ENCODE peak calls at places on chromosomes 2 and 18, in four cellular contexts. One of them, this sample, is unnamed.

GRCh38 chr2:77977486-77978063 is 455.4 kb upstream of the LRRTM4 start:
- DNase-seq in pancreas: no peak
- DNase-seq in endodermal cell: no peak
- DNase-seq in hepatocyte: peak
- DNase-seq in this sample: no peak

GRCh38 chr18:3345885-3346284 is 84.0 kb downstream of the MYL12B start:
- DNase-seq in pancreas: no peak
- DNase-seq in endodermal cell: no peak
- DNase-seq in hepatocyte: no peak
- DNase-seq in this sample: no peak

GRCh38 chr2:177429688-177430325 is 37.2 kb downstream of the AGPS start:
- DNase-seq in pancreas: no peak
- DNase-seq in endodermal cell: no peak
- DNase-seq in hepatocyte: no peak
- DNase-seq in this sample: no peak

GRCh38 chr18:3384664-3385189 is 65.2 kb upstream of the TGIF1 start:
- DNase-seq in pancreas: no peak
- DNase-seq in endodermal cell: no peak
- DNase-seq in hepatocyte: no peak
- DNase-seq in this sample: no peak

GRCh38 chr2:72141032-72141645 is 6.5 kb downstream of the CYP26B1 start:
- DNase-seq in pancreas: no peak
- DNase-seq in endodermal cell: peak
- DNase-seq in hepatocyte: no peak
- DNase-seq in this sample: peak

GRCh38 chr2:200968162-200968561 is 4.7 kb upstream of the ORC2 start:
- DNase-seq in pancreas: no peak
- DNase-seq in endodermal cell: no peak
- DNase-seq in hepatocyte: no peak
- DNase-seq in this sample: no peak

GRCh38 chr2:1492696-1493095 is 79.4 kb downstream of the TPO start:
- DNase-seq in pancreas: no peak
- DNase-seq in endodermal cell: no peak
- DNase-seq in hepatocyte: no peak
- DNase-seq in this sample: peak

GRCh38 chr2:222142027-222142426 is 156.8 kb downstream of the PAX3 start:
- DNase-seq in pancreas: no peak
- DNase-seq in endodermal cell: no peak
- DNase-seq in hepatocyte: no peak
- DNase-seq in this sample: no peak

GRCh38 chr2:116988303-116988702 is 826.2 kb upstream of the DDX18 start:
- DNase-seq in pancreas: no peak
- DNase-seq in endodermal cell: no peak
- DNase-seq in hepatocyte: no peak
- DNase-seq in this sample: no peak

GRCh38 chr2:48983556-48983955 is 170.8 kb downstream of the FSHR start:
- DNase-seq in pancreas: no peak
- DNase-seq in endodermal cell: no peak
- DNase-seq in hepatocyte: no peak
- DNase-seq in this sample: no peak

GRCh38 chr2:70396589-70396988 is 94.7 kb upstream of the FAM136A start:
- DNase-seq in pancreas: no peak
- DNase-seq in endodermal cell: no peak
- DNase-seq in hepatocyte: no peak
- DNase-seq in this sample: no peak

GRCh38 chr2:47339745-47340541 is 63.0 kb upstream of the MSH2 start:
- DNase-seq in pancreas: no peak
- DNase-seq in endodermal cell: no peak
- DNase-seq in hepatocyte: peak
- DNase-seq in this sample: no peak

GRCh38 chr2:68730828-68731227 is 3.8 kb upstream of the ARHGAP25 start:
- DNase-seq in pancreas: no peak
- DNase-seq in endodermal cell: peak
- DNase-seq in hepatocyte: peak
- DNase-seq in this sample: no peak

GRCh38 chr18:731185-731584 is 18.8 kb upstream of the ENOSF1 start:
- DNase-seq in pancreas: no peak
- DNase-seq in endodermal cell: no peak
- DNase-seq in hepatocyte: no peak
- DNase-seq in this sample: no peak

DNA sequence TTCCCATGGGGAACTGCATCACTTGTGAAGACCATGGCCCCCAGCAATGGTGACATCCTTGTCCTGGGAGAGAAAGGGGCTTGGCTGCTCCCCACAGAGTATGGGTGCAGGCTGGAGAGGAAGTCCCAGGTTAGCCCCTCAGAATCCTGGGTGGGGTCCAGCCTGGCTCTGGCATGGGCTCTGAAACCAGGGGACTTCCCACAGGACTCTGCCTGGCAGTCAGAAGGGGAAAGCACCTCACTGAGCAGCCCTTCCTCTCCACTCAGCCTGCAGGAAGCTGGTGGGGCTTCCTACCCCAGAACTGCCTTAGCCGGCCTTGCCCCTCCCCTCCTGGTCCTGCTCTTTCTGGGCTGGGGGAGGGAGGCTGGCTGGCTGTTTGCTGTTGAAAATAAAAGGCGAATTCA is 3.7 kb downstream of the NEURL3 start:
- DNase-seq in pancreas: no peak
- DNase-seq in endodermal cell: no peak
- DNase-seq in hepatocyte: peak
- DNase-seq in this sample: no peak
- H3K27ac ChIP-seq in pancreas: peak
- H3K27ac ChIP-seq in endodermal cell: no peak
- H3K27ac ChIP-seq in hepatocyte: no peak
- H3K27ac ChIP-seq in this sample: no peak

GRCh38 chr18:9106094-9106493 is 3.6 kb downstream of the NDUFV2 start:
- DNase-seq in pancreas: no peak
- DNase-seq in endodermal cell: no peak
- DNase-seq in hepatocyte: no peak
- DNase-seq in this sample: no peak
- H3K4me3 ChIP-seq in pancreas: no peak
- H3K4me3 ChIP-seq in endodermal cell: peak
- H3K4me3 ChIP-seq in hepatocyte: peak
- H3K4me3 ChIP-seq in this sample: no peak

DNA sequence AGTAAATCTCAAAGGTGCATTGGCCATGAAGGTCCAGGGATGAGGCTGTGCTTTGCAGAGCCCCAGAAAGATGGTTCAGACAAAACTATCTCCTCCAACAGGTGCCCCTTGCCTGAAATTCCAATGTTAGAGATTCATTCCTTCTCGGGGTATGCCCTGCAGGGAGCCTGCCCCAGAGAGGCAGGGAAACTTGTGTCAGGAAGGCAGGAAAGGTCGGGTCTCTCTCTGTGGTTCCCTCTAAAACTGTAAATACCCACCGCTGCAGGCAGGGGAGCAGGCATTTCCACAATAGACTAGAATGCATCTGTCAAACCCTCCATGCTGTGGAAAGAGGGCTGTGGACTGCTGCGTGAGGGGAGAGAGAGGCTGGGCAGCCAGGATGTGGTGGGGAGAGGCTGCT is 207.8 kb upstream of the SMAD2 start:
- DNase-seq in pancreas: no peak
- DNase-seq in endodermal cell: peak
- DNase-seq in hepatocyte: no peak
- DNase-seq in this sample: no peak
- TF ChIP-seq CTCF in pancreas: no peak
- TF ChIP-seq CTCF in endodermal cell: peak
- TF ChIP-seq CTCF in hepatocyte: no peak
- TF ChIP-seq CTCF in this sample: no peak

GRCh38 chr2:86249176-86249842 is 50.1 kb downstream of the MRPL35 start:
- DNase-seq in pancreas: no peak
- DNase-seq in endodermal cell: peak
- DNase-seq in hepatocyte: peak
- DNase-seq in this sample: peak
- H3K27ac ChIP-seq in pancreas: no peak
- H3K27ac ChIP-seq in endodermal cell: peak
- H3K27ac ChIP-seq in hepatocyte: no peak
- H3K27ac ChIP-seq in this sample: peak

GRCh38 chr18:77251730-77252050 is 2.0 kb downstream of the GALR1 start:
- DNase-seq in pancreas: no peak
- DNase-seq in endodermal cell: peak
- DNase-seq in hepatocyte: no peak
- DNase-seq in this sample: no peak

GRCh38 chr18:77250926-77251729 is 1.5 kb downstream of the GALR1 start:
- DNase-seq in pancreas: peak
- DNase-seq in endodermal cell: peak
- DNase-seq in hepatocyte: no peak
- DNase-seq in this sample: no peak

GRCh38 chr18:77248873-77249582 is 620 bp upstream of the GALR1 start:
- DNase-seq in pancreas: no peak
- DNase-seq in endodermal cell: no peak
- DNase-seq in hepatocyte: no peak
- DNase-seq in this sample: no peak

GRCh38 chr18:77250501-77250925 is 865 bp downstream of the GALR1 start:
- DNase-seq in pancreas: peak
- DNase-seq in endodermal cell: peak
- DNase-seq in hepatocyte: no peak
- DNase-seq in this sample: no peak

DNA sequence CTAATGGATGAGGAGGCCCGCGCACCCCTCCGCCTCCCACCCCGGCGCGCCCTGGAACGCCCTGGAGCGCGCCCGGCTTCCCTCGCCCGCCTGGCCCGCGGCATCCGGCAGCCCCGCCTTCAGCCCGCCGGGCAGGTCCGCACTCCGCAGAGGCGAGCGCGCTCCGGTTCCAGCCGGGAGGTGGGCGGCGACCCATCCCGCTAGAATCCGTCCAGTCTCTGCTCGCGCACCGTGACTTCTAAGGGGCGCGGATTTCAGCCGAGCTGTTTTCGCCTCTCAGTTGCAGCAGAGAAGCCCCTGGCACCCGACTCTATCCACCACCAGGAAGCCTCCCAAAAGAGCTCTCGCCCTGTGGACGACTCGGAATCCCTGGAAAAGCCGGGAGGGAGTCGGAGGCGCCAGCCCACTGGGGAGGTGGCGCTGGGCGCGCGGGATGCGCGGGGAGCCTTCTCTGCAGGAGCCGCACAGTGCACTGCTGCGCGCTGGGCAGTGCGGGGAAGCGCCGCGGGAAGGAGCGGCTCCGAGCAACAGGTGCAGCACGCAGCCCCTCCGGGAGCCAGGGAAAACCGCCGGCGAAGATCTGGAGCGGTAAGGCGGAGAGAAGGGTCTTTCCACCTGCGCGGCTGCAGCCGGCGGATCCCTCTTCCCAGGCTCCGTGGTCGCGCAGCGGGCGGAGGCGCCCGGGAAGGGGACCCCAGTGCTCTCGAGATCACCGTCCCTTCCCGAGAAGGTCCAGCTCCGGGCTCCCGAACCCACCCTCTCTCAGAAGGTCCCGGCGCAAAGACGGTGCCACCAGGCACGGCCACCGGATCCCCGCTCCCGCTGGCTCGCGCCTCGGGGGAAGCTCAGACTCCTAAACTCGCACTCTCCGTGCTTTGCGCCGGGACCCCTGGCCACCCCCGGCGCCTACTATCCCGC is at the start of gene GALR1:
- DNase-seq in pancreas: peak
- DNase-seq in endodermal cell: peak
- DNase-seq in hepatocyte: no peak
- DNase-seq in this sample: no peak
- H3K4me3 ChIP-seq in pancreas: peak
- H3K4me3 ChIP-seq in endodermal cell: peak
- H3K4me3 ChIP-seq in hepatocyte: peak
- H3K4me3 ChIP-seq in this sample: peak

GRCh38 chr2:101546376-101547058 is 71.6 kb upstream of the RFX8 start:
- DNase-seq in pancreas: no peak
- DNase-seq in endodermal cell: no peak
- DNase-seq in hepatocyte: no peak
- DNase-seq in this sample: no peak
- TF ChIP-seq CTCF in pancreas: no peak
- TF ChIP-seq CTCF in endodermal cell: no peak
- TF ChIP-seq CTCF in hepatocyte: no peak
- TF ChIP-seq CTCF in this sample: no peak

DNA sequence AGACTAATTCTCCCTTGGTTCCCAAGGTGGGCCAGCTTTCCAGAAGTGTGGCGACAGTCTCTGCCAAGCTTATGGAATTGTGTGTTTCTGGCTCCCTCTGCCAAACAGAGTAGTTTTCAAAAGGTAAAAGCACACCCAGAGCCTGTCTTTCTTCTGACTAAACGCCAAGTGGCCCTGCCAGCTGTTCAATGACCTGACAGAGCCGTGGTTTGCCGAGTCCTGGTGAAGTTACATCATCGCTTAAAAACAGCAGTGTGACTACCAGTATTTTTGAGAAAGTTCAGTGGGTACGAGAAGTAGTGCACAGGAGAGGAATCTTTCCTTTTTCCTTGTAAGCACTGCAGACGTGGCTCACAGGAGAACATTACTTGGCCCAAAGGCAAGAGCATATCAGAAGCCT is 1.9 kb downstream of the PER2 start:
- DNase-seq in pancreas: no peak
- DNase-seq in endodermal cell: no peak
- DNase-seq in hepatocyte: peak
- DNase-seq in this sample: peak
- H3K27ac ChIP-seq in pancreas: peak
- H3K27ac ChIP-seq in endodermal cell: peak
- H3K27ac ChIP-seq in hepatocyte: peak
- H3K27ac ChIP-seq in this sample: peak

DNA sequence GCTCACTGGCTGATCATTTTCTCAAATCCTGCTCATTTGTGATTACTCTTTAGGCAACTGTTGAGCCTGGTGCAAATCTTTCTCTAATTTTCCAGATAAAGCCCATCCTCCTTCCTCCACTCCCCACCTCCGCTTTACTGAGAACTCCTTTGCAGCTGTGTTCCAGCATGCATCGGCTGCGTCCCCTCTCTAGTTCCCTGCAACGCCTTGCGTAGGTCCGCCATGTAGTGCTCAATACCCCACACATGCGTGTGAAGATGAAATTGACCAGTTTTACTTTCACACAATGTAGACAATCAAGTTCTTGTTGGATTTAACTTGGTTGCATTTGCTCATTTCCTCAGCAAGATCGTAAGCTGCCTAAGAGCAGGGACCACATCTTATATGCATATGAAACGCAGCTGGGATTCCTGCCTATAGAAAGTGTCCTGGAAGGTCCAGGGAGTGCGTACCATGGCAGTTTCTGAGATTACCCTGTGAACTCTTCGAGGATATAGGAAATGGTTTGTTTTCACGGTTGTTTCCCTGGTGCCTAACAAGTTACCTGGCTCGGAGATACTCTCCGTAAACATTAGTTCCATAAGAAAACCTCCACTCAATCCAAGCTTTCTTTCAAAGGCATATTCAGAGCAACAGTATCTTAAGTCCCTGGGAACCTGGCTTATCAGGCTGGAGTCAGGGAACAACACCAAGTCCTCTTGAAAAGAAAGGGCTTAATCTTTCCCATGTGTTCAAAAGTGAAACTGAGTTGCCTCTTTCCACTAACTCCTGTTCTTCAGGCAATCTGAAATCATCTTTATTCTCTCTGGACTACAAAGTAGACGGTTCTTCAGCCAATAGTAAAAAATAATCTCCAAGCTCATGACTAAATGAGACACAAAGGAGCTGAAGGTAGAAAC is 766.3 kb upstream of the ID2 start:
- DNase-seq in pancreas: no peak
- DNase-seq in endodermal cell: no peak
- DNase-seq in hepatocyte: peak
- DNase-seq in this sample: no peak
- H3K4me3 ChIP-seq in pancreas: no peak
- H3K4me3 ChIP-seq in endodermal cell: no peak
- H3K4me3 ChIP-seq in hepatocyte: no peak
- H3K4me3 ChIP-seq in this sample: no peak